ENCODE peak calls at places on chromosomes 7 and 10, in seven cellular contexts. One of them, this sample, is unnamed.

GRCh38 chr7:35366167-35367155 is 112.6 kb upstream of the TBX20 start:
- DNase-seq in HepG2: no peak
- DNase-seq in SK-N-SH: no peak
- DNase-seq in GM12878: no peak
- DNase-seq in HCT116: no peak
- DNase-seq in K562: peak
- DNase-seq in H1: peak
- DNase-seq in this sample: no peak

GRCh38 chr7:22667562-22668239 is 59.3 kb upstream of the IL6 start:
- DNase-seq in HepG2: no peak
- DNase-seq in SK-N-SH: no peak
- DNase-seq in GM12878: no peak
- DNase-seq in HCT116: peak
- DNase-seq in K562: no peak
- DNase-seq in H1: no peak
- DNase-seq in this sample: no peak

GRCh38 chr10:16832351-16833080 is 15.3 kb upstream of the RSU1 start:
- DNase-seq in HepG2: no peak
- DNase-seq in SK-N-SH: no peak
- DNase-seq in GM12878: no peak
- DNase-seq in HCT116: no peak
- DNase-seq in K562: no peak
- DNase-seq in H1: no peak
- DNase-seq in this sample: no peak

GRCh38 chr7:27242580-27243339 is at the start of gene EVX1:
- DNase-seq in HepG2: no peak
- DNase-seq in SK-N-SH: no peak
- DNase-seq in GM12878: no peak
- DNase-seq in HCT116: no peak
- DNase-seq in K562: no peak
- DNase-seq in H1: peak
- DNase-seq in this sample: no peak

GRCh38 chr10:125584954-125585353 is 98.0 kb downstream of the TEX36 start:
- DNase-seq in HepG2: no peak
- DNase-seq in SK-N-SH: no peak
- DNase-seq in GM12878: no peak
- DNase-seq in HCT116: no peak
- DNase-seq in K562: no peak
- DNase-seq in H1: peak
- DNase-seq in this sample: no peak

GRCh38 chr10:124911124-124912051 is 30.5 kb upstream of the ZRANB1 start:
- DNase-seq in HepG2: no peak
- DNase-seq in SK-N-SH: no peak
- DNase-seq in GM12878: no peak
- DNase-seq in HCT116: no peak
- DNase-seq in K562: peak
- DNase-seq in H1: no peak
- DNase-seq in this sample: no peak

GRCh38 chr10:97499561-97500296 is 1.0 kb downstream of the UBTD1 start:
- DNase-seq in HepG2: no peak
- DNase-seq in SK-N-SH: peak
- DNase-seq in GM12878: no peak
- DNase-seq in HCT116: no peak
- DNase-seq in K562: no peak
- DNase-seq in H1: no peak
- DNase-seq in this sample: no peak

GRCh38 chr10:113037222-113037621 is 87.2 kb downstream of the TCF7L2 start:
- DNase-seq in HepG2: no peak
- DNase-seq in SK-N-SH: peak
- DNase-seq in GM12878: no peak
- DNase-seq in HCT116: no peak
- DNase-seq in K562: no peak
- DNase-seq in H1: no peak
- DNase-seq in this sample: no peak

GRCh38 chr10:124091646-124092269 is 1.6 kb downstream of the CHST15 start:
- DNase-seq in HepG2: no peak
- DNase-seq in SK-N-SH: peak
- DNase-seq in GM12878: no peak
- DNase-seq in HCT116: no peak
- DNase-seq in K562: no peak
- DNase-seq in H1: peak
- DNase-seq in this sample: peak

GRCh38 chr7:107715531-107715930 is 28.4 kb upstream of the CBLL1 start:
- DNase-seq in HepG2: no peak
- DNase-seq in SK-N-SH: no peak
- DNase-seq in GM12878: no peak
- DNase-seq in HCT116: no peak
- DNase-seq in K562: no peak
- DNase-seq in H1: no peak
- DNase-seq in this sample: no peak

GRCh38 chr7:14125998-14126397 is 136.5 kb upstream of the ETV1 start:
- DNase-seq in HepG2: no peak
- DNase-seq in SK-N-SH: no peak
- DNase-seq in GM12878: no peak
- DNase-seq in HCT116: no peak
- DNase-seq in K562: no peak
- DNase-seq in H1: no peak
- DNase-seq in this sample: peak

GRCh38 chr7:2736411-2736914 is 48.5 kb downstream of the AMZ1 start:
- DNase-seq in HepG2: no peak
- DNase-seq in SK-N-SH: no peak
- DNase-seq in GM12878: no peak
- DNase-seq in HCT116: no peak
- DNase-seq in K562: no peak
- DNase-seq in H1: no peak
- DNase-seq in this sample: no peak

GRCh38 chr7:110774066-110774465 is 316.9 kb upstream of the LRRN3 start:
- DNase-seq in HepG2: no peak
- DNase-seq in SK-N-SH: no peak
- DNase-seq in GM12878: no peak
- DNase-seq in HCT116: no peak
- DNase-seq in K562: no peak
- DNase-seq in H1: no peak
- DNase-seq in this sample: peak

GRCh38 chr10:129775681-129776080 is 188.4 kb downstream of the EBF3 start:
- DNase-seq in HepG2: no peak
- DNase-seq in SK-N-SH: no peak
- DNase-seq in GM12878: no peak
- DNase-seq in HCT116: no peak
- DNase-seq in K562: no peak
- DNase-seq in H1: no peak
- DNase-seq in this sample: no peak

GRCh38 chr10:113709221-113709838 is 29.6 kb downstream of the CASP7 start:
- DNase-seq in HepG2: no peak
- DNase-seq in SK-N-SH: no peak
- DNase-seq in GM12878: no peak
- DNase-seq in HCT116: no peak
- DNase-seq in K562: no peak
- DNase-seq in H1: no peak
- DNase-seq in this sample: no peak

GRCh38 chr10:5589963-5590511 is 65.3 kb downstream of the CALML3 start:
- DNase-seq in HepG2: no peak
- DNase-seq in SK-N-SH: no peak
- DNase-seq in GM12878: no peak
- DNase-seq in HCT116: no peak
- DNase-seq in K562: peak
- DNase-seq in H1: no peak
- DNase-seq in this sample: no peak

GRCh38 chr10:77702166-77702565 is 64.6 kb upstream of the KCNMA1 start:
- DNase-seq in HepG2: no peak
- DNase-seq in SK-N-SH: no peak
- DNase-seq in GM12878: no peak
- DNase-seq in HCT116: no peak
- DNase-seq in K562: no peak
- DNase-seq in H1: no peak
- DNase-seq in this sample: no peak

GRCh38 chr10:3057946-3058345 is 9.4 kb upstream of the PFKP start:
- DNase-seq in HepG2: no peak
- DNase-seq in SK-N-SH: no peak
- DNase-seq in GM12878: no peak
- DNase-seq in HCT116: no peak
- DNase-seq in K562: no peak
- DNase-seq in H1: no peak
- DNase-seq in this sample: no peak

GRCh38 chr10:45421231-45422097 is 47.4 kb downstream of the ALOX5 start:
- DNase-seq in HepG2: no peak
- DNase-seq in SK-N-SH: no peak
- DNase-seq in GM12878: no peak
- DNase-seq in HCT116: no peak
- DNase-seq in K562: no peak
- DNase-seq in H1: no peak
- DNase-seq in this sample: no peak

GRCh38 chr7:16810112-16810511 is 5.3 kb upstream of the AGR2 start:
- DNase-seq in HepG2: no peak
- DNase-seq in SK-N-SH: no peak
- DNase-seq in GM12878: no peak
- DNase-seq in HCT116: no peak
- DNase-seq in K562: no peak
- DNase-seq in H1: no peak
- DNase-seq in this sample: no peak

DNA sequence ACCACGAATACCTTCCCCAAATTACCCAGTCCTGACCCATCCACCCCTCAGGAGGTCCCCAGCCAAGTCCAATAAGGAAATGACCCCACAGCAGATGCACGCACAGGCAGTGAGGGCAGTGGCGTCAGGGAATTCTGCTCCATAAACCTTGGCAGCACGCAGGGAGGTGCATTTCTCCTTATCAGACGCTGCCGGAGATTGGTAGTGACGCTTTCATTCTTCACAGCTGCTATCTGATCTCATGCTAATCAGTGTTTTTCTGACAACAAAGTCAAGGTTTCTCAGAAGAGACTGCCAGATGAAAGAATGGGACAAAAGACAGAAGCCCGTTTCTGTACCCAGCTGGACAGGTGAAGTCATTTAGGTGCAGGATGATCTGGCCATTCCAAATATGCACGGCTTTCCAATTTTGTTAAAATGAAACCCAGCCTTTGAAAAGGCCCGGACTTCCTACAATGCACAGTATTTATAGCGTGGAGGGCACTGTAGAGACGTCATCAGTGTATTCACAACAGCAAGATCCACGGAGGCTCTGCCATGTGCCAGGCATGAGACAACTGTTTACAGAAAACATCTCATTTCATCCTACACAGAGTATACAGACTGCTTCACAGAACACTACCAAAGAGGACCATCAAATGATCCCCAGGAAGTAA is 35.3 kb downstream of the DIP2C start:
- DNase-seq in HepG2: no peak
- DNase-seq in SK-N-SH: no peak
- DNase-seq in GM12878: no peak
- DNase-seq in HCT116: no peak
- DNase-seq in K562: no peak
- DNase-seq in H1: peak
- DNase-seq in this sample: no peak
- TF ChIP-seq JUND in HepG2: no peak
- TF ChIP-seq JUND in SK-N-SH: no peak
- TF ChIP-seq JUND in GM12878: no peak
- TF ChIP-seq JUND in HCT116: no peak
- TF ChIP-seq JUND in K562: no peak
- TF ChIP-seq JUND in H1: no peak
- TF ChIP-seq JUND in this sample: no peak

DNA sequence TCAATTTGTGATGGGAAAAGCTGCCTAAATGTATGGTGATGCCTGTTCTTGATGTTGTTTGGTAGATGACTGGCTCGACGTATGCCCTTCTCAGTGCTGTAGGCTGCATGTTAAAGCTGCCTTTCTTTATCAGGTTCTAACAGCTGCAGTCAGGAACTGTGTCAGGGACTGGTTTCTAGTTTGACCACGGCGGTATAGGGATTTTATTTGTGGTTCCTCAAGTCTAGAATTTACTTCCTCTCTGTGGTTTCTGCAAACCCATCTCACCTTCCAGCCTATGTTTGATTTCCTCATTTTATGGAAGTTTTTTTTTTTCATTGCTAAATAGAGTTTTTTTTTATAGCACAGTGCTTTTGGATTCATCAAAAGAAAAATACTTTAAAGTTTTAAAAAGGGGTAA is 26.5 kb downstream of the LMTK2 start:
- DNase-seq in HepG2: no peak
- DNase-seq in SK-N-SH: no peak
- DNase-seq in GM12878: peak
- DNase-seq in HCT116: no peak
- DNase-seq in K562: peak
- DNase-seq in H1: no peak
- DNase-seq in this sample: no peak
- TF ChIP-seq JUND in HepG2: no peak
- TF ChIP-seq JUND in SK-N-SH: no peak
- TF ChIP-seq JUND in GM12878: no peak
- TF ChIP-seq JUND in HCT116: no peak
- TF ChIP-seq JUND in K562: peak
- TF ChIP-seq JUND in H1: no peak
- TF ChIP-seq JUND in this sample: no peak

GRCh38 chr7:7505936-7506335 is 29.7 kb downstream of the COL28A1 start:
- DNase-seq in HepG2: no peak
- DNase-seq in SK-N-SH: no peak
- DNase-seq in GM12878: no peak
- DNase-seq in HCT116: no peak
- DNase-seq in K562: no peak
- DNase-seq in H1: no peak
- DNase-seq in this sample: no peak
- TF ChIP-seq JUND in HepG2: no peak
- TF ChIP-seq JUND in SK-N-SH: no peak
- TF ChIP-seq JUND in GM12878: no peak
- TF ChIP-seq JUND in HCT116: no peak
- TF ChIP-seq JUND in K562: no peak
- TF ChIP-seq JUND in H1: no peak
- TF ChIP-seq JUND in this sample: no peak

GRCh38 chr7:96996111-96996936 is 9.0 kb upstream of the DLX6 start:
- DNase-seq in HepG2: no peak
- DNase-seq in SK-N-SH: no peak
- DNase-seq in GM12878: no peak
- DNase-seq in HCT116: no peak
- DNase-seq in K562: no peak
- DNase-seq in H1: peak
- DNase-seq in this sample: no peak
- TF ChIP-seq JUND in HepG2: no peak
- TF ChIP-seq JUND in SK-N-SH: no peak
- TF ChIP-seq JUND in GM12878: no peak
- TF ChIP-seq JUND in HCT116: no peak
- TF ChIP-seq JUND in K562: no peak
- TF ChIP-seq JUND in H1: no peak
- TF ChIP-seq JUND in this sample: no peak

GRCh38 chr7:138613630-138614029 is 87.5 kb downstream of the SVOPL start:
- DNase-seq in HepG2: peak
- DNase-seq in SK-N-SH: no peak
- DNase-seq in GM12878: no peak
- DNase-seq in HCT116: no peak
- DNase-seq in K562: no peak
- DNase-seq in H1: no peak
- DNase-seq in this sample: no peak
- TF ChIP-seq JUND in HepG2: no peak
- TF ChIP-seq JUND in SK-N-SH: no peak
- TF ChIP-seq JUND in GM12878: no peak
- TF ChIP-seq JUND in HCT116: no peak
- TF ChIP-seq JUND in K562: no peak
- TF ChIP-seq JUND in H1: no peak
- TF ChIP-seq JUND in this sample: no peak

GRCh38 chr10:115173915-115174443 is 80.8 kb downstream of the ATRNL1 start:
- DNase-seq in HepG2: no peak
- DNase-seq in SK-N-SH: no peak
- DNase-seq in GM12878: no peak
- DNase-seq in HCT116: no peak
- DNase-seq in K562: no peak
- DNase-seq in H1: no peak
- DNase-seq in this sample: no peak

GRCh38 chr10:115167716-115168115 is 74.6 kb downstream of the ATRNL1 start:
- DNase-seq in HepG2: no peak
- DNase-seq in SK-N-SH: no peak
- DNase-seq in GM12878: no peak
- DNase-seq in HCT116: no peak
- DNase-seq in K562: no peak
- DNase-seq in H1: no peak
- DNase-seq in this sample: no peak

GRCh38 chr10:115171392-115171960 is 78.3 kb downstream of the ATRNL1 start:
- DNase-seq in HepG2: no peak
- DNase-seq in SK-N-SH: peak
- DNase-seq in GM12878: no peak
- DNase-seq in HCT116: peak
- DNase-seq in K562: no peak
- DNase-seq in H1: no peak
- DNase-seq in this sample: peak
- TF ChIP-seq JUND in HepG2: no peak
- TF ChIP-seq JUND in SK-N-SH: no peak
- TF ChIP-seq JUND in GM12878: no peak
- TF ChIP-seq JUND in HCT116: no peak
- TF ChIP-seq JUND in K562: no peak
- TF ChIP-seq JUND in H1: no peak
- TF ChIP-seq JUND in this sample: no peak

This sample was measured in T47D.